ENCODE peak calls at places on chromosomes 12 and 14, in five cellular contexts. N is mesenchymal stem cell, J is fibroblast of lung, B is neuronal stem cell, L is adipocyte. W is an unnamed sample.

GRCh38 chr12:2248901-2249381 is 196.2 kb downstream of the CACNA1C start:
- DNase-seq in N (peak; percentile 78), J (no peak), B (no peak), L (peak; percentile 45), W (no peak)

GRCh38 chr12:27505771-27506170 is 18.2 kb upstream of the PPFIBP1 start:
- DNase-seq in N (no peak), J (peak; percentile 56), B (no peak), L (peak; percentile 31), W (no peak)

GRCh38 chr12:8948711-8949524 is 527 bp downstream of the M6PR start:
- DNase-seq in N (peak; percentile 83), J (peak; percentile 23), B (peak; percentile 17), L (peak; percentile 69), W (peak; percentile 2)

GRCh38 chr12:76020731-76021672 is 10.6 kb downstream of the PHLDA1 start:
- DNase-seq in N (peak; percentile 99), J (peak; percentile 99), B (no peak), L (peak; percentile 90), W (peak; percentile 97)

GRCh38 chr12:132229423-132229760 is 85.1 kb downstream of the NOC4L start:
- DNase-seq in N (no peak), J (no peak), B (no peak), L (no peak), W (no peak)

GRCh38 chr12:1810201-1810930 is 10.0 kb upstream of the LRTM2 start:
- DNase-seq in N (peak; percentile 71), J (peak; percentile 66), B (no peak), L (no peak), W (no peak)

GRCh38 chr12:18139989-18140596 is 50.1 kb upstream of the RERGL start:
- DNase-seq in N (peak; percentile 52), J (peak; percentile 19), B (peak; percentile 15), L (peak; percentile 85), W (peak; percentile 60)

GRCh38 chr12:24909667-24910066 is 39.2 kb downstream of the BCAT1 start:
- DNase-seq in N (peak; percentile 96), J (peak; percentile 95), B (no peak), L (peak; percentile 55), W (no peak)

GRCh38 chr12:56099787-56100186 is 4.6 kb upstream of the PA2G4 start:
- DNase-seq in N (no peak), J (no peak), B (no peak), L (no peak), W (no peak)

GRCh38 chr12:77229640-77230442 is 164.5 kb upstream of the E2F7 start:
- DNase-seq in N (no peak), J (peak; percentile 35), B (no peak), L (peak; percentile 86), W (peak; percentile 6)

GRCh38 chr14:104978774-104979691 is 859 bp upstream of the AHNAK2 start:
- DNase-seq in N (no peak), J (no peak), B (no peak), L (no peak), W (no peak)

GRCh38 chr12:47776471-47777143 is 3.6 kb downstream of the SLC48A1 start:
- DNase-seq in N (peak; percentile 66), J (peak; percentile 27), B (no peak), L (peak; percentile 73), W (no peak)

GRCh38 chr12:132152411-132152821 is 8.2 kb downstream of the NOC4L start:
- DNase-seq in N (no peak), J (no peak), B (no peak), L (no peak), W (no peak)

GRCh38 chr12:94585624-94586023 is 64.7 kb downstream of the TMCC3 start:
- DNase-seq in N (no peak), J (no peak), B (no peak), L (no peak), W (no peak)

GRCh38 chr12:54231236-54231635 is 42.5 kb upstream of the SMUG1 start:
- DNase-seq in N (no peak), J (no peak), B (no peak), L (no peak), W (no peak)

GRCh38 chr12:54227376-54227775 is 38.6 kb upstream of the SMUG1 start:
- DNase-seq in N (no peak), J (no peak), B (no peak), L (no peak), W (no peak)

GRCh38 chr12:54228471-54228870 is 39.7 kb upstream of the SMUG1 start:
- DNase-seq in N (no peak), J (no peak), B (no peak), L (no peak), W (no peak)

GRCh38 chr12:54230555-54230954 is 41.8 kb upstream of the SMUG1 start:
- DNase-seq in N (no peak), J (no peak), B (no peak), L (no peak), W (no peak)

GRCh38 chr12:54229624-54230212 is 40.9 kb upstream of the SMUG1 start:
- DNase-seq in N (peak; percentile 97), J (peak; percentile 98), B (no peak), L (peak; percentile 91), W (peak; percentile 88)
- H3K9ac ChIP-seq in N (peak overlapping the region; percentile 80), J (no peak overlapping the region), B (no peak overlapping the region), L (peak overlapping the region; percentile 35), W (no peak overlapping the region)

GRCh38 chr14:72416892-72417291 is 477.0 kb downstream of the DPF3 start:
- DNase-seq in N (no peak), J (no peak), B (no peak), L (no peak), W (peak; percentile 47)

GRCh38 chr14:72419226-72419625 is 474.7 kb downstream of the DPF3 start:
- DNase-seq in N (no peak), J (no peak), B (no peak), L (no peak), W (no peak)

GRCh38 chr14:72420749-72421452 is 473.0 kb downstream of the DPF3 start:
- DNase-seq in N (peak; percentile 53), J (peak; percentile 44), B (peak; percentile 80), L (peak; percentile 80), W (peak; percentile 89)

GRCh38 chr14:72416081-72416849 is 477.6 kb downstream of the DPF3 start:
- DNase-seq in N (no peak), J (no peak), B (no peak), L (no peak), W (no peak)
- H3K9ac ChIP-seq in N (no peak overlapping the region), J (no peak overlapping the region), B (no peak overlapping the region), L (no peak overlapping the region), W (no peak overlapping the region)

GRCh38 chr12:6224550-6224949 is 24.4 kb downstream of the CD9 start:
- DNase-seq in N (no peak), J (peak; percentile 74), B (no peak), L (no peak), W (peak; percentile 15)

GRCh38 chr12:6221146-6221545 is 20.9 kb downstream of the CD9 start:
- DNase-seq in N (no peak), J (no peak), B (no peak), L (no peak), W (no peak)

GRCh38 chr12:6222009-6222702 is 22.0 kb downstream of the CD9 start:
- DNase-seq in N (peak; percentile 64), J (peak; percentile 30), B (peak; percentile 65), L (no peak), W (peak; percentile 75)

GRCh38 chr12:6225630-6226001 is 25.4 kb downstream of the CD9 start:
- DNase-seq in N (no peak), J (peak; percentile 59), B (no peak), L (no peak), W (no peak)

DNA sequence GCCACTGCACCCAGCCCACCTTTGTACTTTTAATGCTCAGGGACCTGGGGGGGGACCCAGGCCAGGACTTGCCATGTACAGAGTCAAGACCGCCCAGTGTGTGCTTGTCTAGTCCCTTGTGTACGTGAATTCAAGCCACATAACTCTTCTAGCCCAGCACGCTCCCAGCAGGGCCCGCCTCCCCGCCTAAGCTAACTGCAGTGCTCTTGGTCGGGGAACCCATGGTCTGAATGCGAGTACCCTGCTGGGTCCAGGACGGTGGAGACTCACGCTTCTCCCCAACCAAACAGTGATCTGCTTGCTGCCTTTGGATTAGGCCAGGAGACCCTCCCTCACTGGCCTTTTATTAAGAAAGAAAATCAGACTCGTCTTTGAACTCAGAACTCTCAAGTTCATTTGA is 23.3 kb downstream of the CD9 start:
- DNase-seq in N (no peak), J (no peak), B (no peak), L (no peak), W (no peak)
- H3K9ac ChIP-seq in N (no peak overlapping the region), J (no peak overlapping the region), B (no peak overlapping the region), L (no peak overlapping the region), W (no peak overlapping the region)

DNA sequence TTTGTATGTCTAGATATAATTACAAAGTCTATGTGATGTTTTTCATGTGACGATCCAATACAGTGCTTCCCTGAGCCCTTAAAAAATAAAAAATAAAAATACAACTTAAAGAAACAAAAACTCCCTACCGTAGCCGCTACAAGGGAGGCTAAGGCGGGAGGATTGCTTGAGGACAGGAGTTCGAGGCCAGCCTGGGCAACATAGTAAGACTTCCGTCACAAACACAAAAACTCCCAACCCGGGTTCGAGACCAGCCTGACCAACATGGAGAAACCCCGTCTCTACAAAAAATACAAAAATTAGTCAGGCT is 669 bp upstream of the CDKN3 start:
- DNase-seq in N (no peak), J (no peak), B (no peak), L (no peak), W (peak; percentile 24)
- H3K9ac ChIP-seq in N (peak overlapping the region; percentile 86), J (no peak overlapping the region), B (no peak overlapping the region), L (peak overlapping the region; percentile 80), W (peak overlapping the region; percentile 54)

GRCh38 chr14:99946652-99947489 is 118.4 kb upstream of the EVL start:
- DNase-seq in N (peak; percentile 21), J (no peak), B (peak; percentile 37), L (peak; percentile 54), W (peak; percentile 39)
- H3K9ac ChIP-seq in N (no peak overlapping the region), J (no peak overlapping the region), B (no peak overlapping the region), L (no peak overlapping the region), W (no peak overlapping the region)